ENCODE peak calls at places on chromosomes 7 and 10, in eight cellular contexts. F, S, O, R, I, H, T and D are unnamed samples.
A peak's percentile ranks its signal among the peaks of the same experiment; 100 is the strongest.

GRCh38 chr10:60382946-60383681 is 6.6 kb downstream of the ANK3 start:
- DNase-seq in S (no peak), F (peak; percentile 11), O (no peak), I (peak; percentile 59), T (no peak), R (no peak), H (no peak), D (no peak)

GRCh38 chr7:157006205-157006747 is 4.2 kb downstream of the MNX1 start:
- DNase-seq in T (peak; percentile 35), H (peak; percentile 42), I (no peak), O (no peak), F (no peak), S (no peak), R (no peak), D (no peak)

GRCh38 chr10:69123306-69123746 is 652 bp upstream of the VPS26A start:
- DNase-seq in F (no peak), T (no peak), O (peak; percentile 57), S (no peak), R (no peak), I (peak; percentile 88), H (peak; percentile 83), D (peak; percentile 7)

GRCh38 chr7:48634116-48634632 is 290.2 kb upstream of the CDC14C start:
- DNase-seq in O (no peak), S (no peak), I (no peak), R (no peak), F (no peak), T (no peak), H (no peak), D (no peak)

GRCh38 chr10:117653170-117653515 is 110.6 kb downstream of the EMX2 start:
- DNase-seq in S (no peak), O (no peak), R (no peak), F (no peak), T (peak; percentile 47), H (no peak), I (peak; percentile 96), D (no peak)

GRCh38 chr10:79399242-79399831 is 46.1 kb downstream of the ZCCHC24 start:
- DNase-seq in T (peak; percentile 66), R (peak; percentile 96), O (peak; percentile 91), I (peak; percentile 98), F (no peak), S (peak; percentile 94), H (peak; percentile 63), D (no peak)

GRCh38 chr7:101696-102376 is 90.5 kb upstream of the FAM20C start:
- DNase-seq in O (no peak), F (peak; percentile 50), R (peak; percentile 56), S (no peak), T (no peak), I (peak; percentile 52), H (no peak), D (no peak)

GRCh38 chr7:106583133-106583532 is 77.8 kb downstream of the CCDC71L start:
- DNase-seq in F (no peak), S (no peak), H (no peak), T (no peak), I (peak; percentile 76), R (no peak), O (no peak), D (no peak)

GRCh38 chr10:57699944-57700343 is 567.8 kb downstream of the IPMK start:
- DNase-seq in I (no peak), S (no peak), O (no peak), F (no peak), R (no peak), H (no peak), T (no peak), D (no peak)

GRCh38 chr7:36011588-36011965 is 141.5 kb upstream of the EEPD1 start:
- DNase-seq in I (no peak), F (no peak), S (no peak), O (no peak), H (peak; percentile 5), R (no peak), T (no peak), D (no peak)

GRCh38 chr7:23471090-23471859 is 984 bp upstream of the IGF2BP3 start:
- DNase-seq in R (no peak), F (peak; percentile 99), S (no peak), I (peak; percentile 79), O (no peak), T (no peak), H (peak; percentile 97), D (no peak)

GRCh38 chr7:46320956-46321355 is 399.9 kb upstream of the IGFBP3 start:
- DNase-seq in R (no peak), I (no peak), S (no peak), H (no peak), O (no peak), F (no peak), T (no peak), D (no peak)

GRCh38 chr10:45235823-45236222 is 79.6 kb downstream of the OR13A1 start:
- DNase-seq in I (peak; percentile 9), T (no peak), S (no peak), H (no peak), R (no peak), O (no peak), F (no peak), D (no peak)

GRCh38 chr10:50431791-50432190 is 180.5 kb upstream of the ASAH2 start:
- DNase-seq in F (no peak), I (peak; percentile 70), H (no peak), O (no peak), R (no peak), T (no peak), S (no peak), D (no peak)

GRCh38 chr7:45294559-45294958 is 137.0 kb downstream of the RAMP3 start:
- DNase-seq in O (peak; percentile 63), R (no peak), S (peak; percentile 77), H (no peak), F (no peak), I (no peak), T (no peak), D (no peak)

GRCh38 chr10:71964669-71965515 is 697 bp downstream of the CHST3 start:
- DNase-seq in O (peak; percentile 65), R (peak; percentile 89), S (peak; percentile 80), T (peak; percentile 53), F (peak; percentile 43), H (peak; percentile 57), I (peak; percentile 97), D (no peak)

GRCh38 chr7:36119005-36119711 is 33.9 kb upstream of the EEPD1 start:
- DNase-seq in I (peak; percentile 96), T (peak; percentile 41), F (peak; percentile 58), H (no peak), R (no peak), O (no peak), S (no peak), D (no peak)

GRCh38 chr7:64307254-64308018 is 6.3 kb upstream of the ZNF736 start:
- DNase-seq in I (peak; percentile 92), O (peak; percentile 94), T (peak; percentile 94), F (peak; percentile 94), S (peak; percentile 96), H (no peak), R (peak; percentile 98), D (peak; percentile 94)

GRCh38 chr7:150326657-150327268 is 3.4 kb upstream of the ACTR3C start:
- DNase-seq in I (no peak), F (no peak), H (no peak), S (no peak), T (no peak), R (no peak), O (no peak), D (no peak)

GRCh38 chr7:23604296-23604640 is 7.1 kb downstream of the CCDC126 start:
- DNase-seq in F (no peak), R (no peak), O (no peak), S (no peak), I (peak; percentile 9), T (no peak), H (no peak), D (no peak)

GRCh38 chr7:98280296-98280695 is 1.2 kb upstream of the BRI3 start:
- DNase-seq in O (no peak), H (no peak), I (no peak), S (no peak), T (no peak), F (no peak), R (no peak), D (no peak)
- H3K4me3 ChIP-seq in O (peak overlapping the region; percentile 89), H (peak overlapping the region; percentile 79), I (no peak overlapping the region), S (peak overlapping the region; percentile 76), T (no peak overlapping the region), F (peak overlapping the region; percentile 52), R (peak overlapping the region; percentile 69), D (peak overlapping the region; percentile 63)

GRCh38 chr10:88852327-88852726 is 683 bp upstream of the ANKRD22 start:
- DNase-seq in H (no peak), O (no peak), T (no peak), R (no peak), S (no peak), I (no peak), F (no peak), D (no peak)
- H3K4me1 ChIP-seq in H (no peaks in the 10 kb centered on the region), O (no peaks in the 10 kb centered on the region), T (peaks cover 26% of the 10 kb centered on the region), R (no peaks in the 10 kb centered on the region), S (peaks cover 8% of the 10 kb centered on the region), I (peaks cover 26% of the 10 kb centered on the region), F (peaks cover 52% of the 10 kb centered on the region), D (no peaks in the 10 kb centered on the region)

DNA sequence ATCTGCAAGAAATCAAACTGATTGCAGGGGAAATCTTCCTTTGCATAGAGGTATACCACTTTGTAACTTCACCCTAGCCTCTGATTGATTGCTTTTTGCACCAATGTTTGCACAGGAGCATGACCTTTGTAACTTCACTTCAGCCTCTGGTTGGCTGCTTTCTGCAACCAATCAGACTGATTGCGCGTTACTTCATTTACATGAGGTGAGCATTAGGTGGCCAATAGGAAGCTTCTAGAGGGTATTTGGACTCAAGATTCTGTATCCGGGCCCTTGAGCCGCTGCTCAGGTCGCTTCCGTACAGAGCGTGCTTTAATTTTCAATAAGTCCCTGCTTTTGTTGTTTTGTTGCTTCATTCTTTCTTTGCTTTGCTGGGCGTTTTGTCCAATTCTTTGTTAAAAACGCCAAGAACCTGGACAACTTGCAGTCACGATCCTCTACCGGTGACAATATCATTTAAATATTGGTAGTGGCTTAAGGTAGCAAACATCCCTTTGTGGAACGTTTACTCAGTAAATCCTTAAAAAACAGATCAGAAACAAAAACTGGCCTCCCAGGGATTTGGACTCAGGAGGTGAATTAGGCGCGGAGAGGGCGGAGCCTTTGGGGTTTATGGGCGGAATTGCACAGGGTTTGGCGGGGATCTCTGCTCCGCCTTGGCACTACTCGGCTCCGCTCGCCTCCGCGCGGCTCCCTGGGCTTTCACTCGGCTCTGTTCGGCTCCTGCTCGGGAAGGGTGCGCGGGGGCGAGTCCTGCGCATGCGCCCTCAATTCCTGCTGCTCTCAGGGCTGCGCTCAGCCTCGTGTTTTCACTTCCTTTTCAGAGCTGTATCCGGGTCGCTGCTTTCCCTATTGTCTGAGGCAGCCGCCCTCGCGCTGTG is at the start of gene PHF14:
- DNase-seq in R (peak; percentile 99), I (peak; percentile 99), S (peak; percentile 98), F (peak; percentile 98), H (peak; percentile 98), T (peak; percentile 99), O (peak; percentile 97), D (peak; percentile 90)
- H3K4me3 ChIP-seq in R (peak within 1 kb of the TSS; percentile 91), I (peak within 1 kb of the TSS; percentile 94), S (peak within 1 kb of the TSS; percentile 80), F (peak within 1 kb of the TSS; percentile 94), H (peak within 1 kb of the TSS; percentile 78), T (peak within 1 kb of the TSS; percentile 85), O (peak within 1 kb of the TSS; percentile 78), D (peak within 1 kb of the TSS; percentile 70)

DNA sequence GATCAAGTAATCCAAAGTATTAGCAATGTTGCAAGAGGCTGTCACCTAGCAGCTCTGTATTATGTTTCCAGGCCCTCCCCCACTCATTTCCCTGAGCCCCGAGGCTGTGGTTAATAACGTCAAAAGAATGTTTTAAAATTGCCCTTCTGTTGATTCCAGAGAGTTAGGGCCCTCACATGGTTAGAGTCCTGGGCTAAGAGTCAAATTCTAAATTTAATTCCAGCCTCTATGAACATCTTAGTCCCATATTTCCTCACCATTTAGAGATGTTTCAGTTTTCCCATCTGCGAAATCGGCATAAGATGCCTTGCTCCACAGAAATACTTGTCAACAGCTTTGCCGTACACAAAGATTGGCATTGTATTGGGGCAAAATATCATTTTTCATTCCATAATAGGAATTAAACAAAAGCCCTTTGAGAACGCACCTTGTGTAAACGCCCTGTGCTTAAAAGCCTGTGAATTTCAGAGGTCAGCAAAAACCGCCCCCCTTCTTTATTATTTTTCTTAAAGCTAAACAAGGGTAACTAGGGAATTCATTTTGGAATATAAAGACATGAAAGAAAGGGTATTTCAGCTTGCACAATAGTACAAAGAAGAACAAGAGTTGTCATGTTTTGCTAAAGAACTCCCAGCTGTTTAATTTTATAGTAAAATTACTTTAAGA is 135.8 kb downstream of the ARID5B start:
- DNase-seq in S (no peak), I (peak; percentile 59), T (no peak), R (no peak), F (peak; percentile 49), H (no peak), O (no peak), D (no peak)
- H3K4me1 ChIP-seq in S (peaks cover 28% of the 10 kb centered on the region), I (peaks cover 48% of the 10 kb centered on the region), T (peaks cover 15% of the 10 kb centered on the region), R (peaks cover 22% of the 10 kb centered on the region), F (peaks cover 31% of the 10 kb centered on the region), H (peaks cover 17% of the 10 kb centered on the region), O (peaks cover 38% of the 10 kb centered on the region), D (peaks cover 17% of the 10 kb centered on the region)